ENCODE peak calls at places on chromosomes 3 and 15, in four cellular contexts. Q, U, I and L are unnamed samples.

GRCh38 chr3:183554377-183554776 is 1.1 kb downstream of the KLHL6 start:
- DNase-seq in Q (no peak), U (no peak), I (no peak), L (peak)

GRCh38 chr15:38427380-38427779 is 26.5 kb upstream of the FAM98B start:
- DNase-seq in I (no peak), U (no peak), Q (no peak), L (no peak)

GRCh38 chr15:68200016-68200861 is 4.9 kb downstream of the CALML4 start:
- DNase-seq in I (no peak), U (no peak), Q (peak), L (no peak)

GRCh38 chr3:113242091-113242581 is 30.8 kb downstream of the BOC start:
- DNase-seq in I (no peak), Q (no peak), U (no peak), L (no peak)

GRCh38 chr15:51089699-51090098 is 5.0 kb downstream of the TNFAIP8L3 start:
- DNase-seq in Q (no peak), I (no peak), U (no peak), L (no peak)

GRCh38 chr3:178257491-178257890 is 278.7 kb upstream of the KCNMB2 start:
- DNase-seq in I (no peak), U (no peak), Q (no peak), L (no peak)

GRCh38 chr3:190188197-190188596 is 67.5 kb upstream of the P3H2 start:
- DNase-seq in U (no peak), Q (no peak), I (no peak), L (no peak)

GRCh38 chr15:37136666-37137065 is 36.3 kb upstream of the MEIS2 start:
- DNase-seq in Q (no peak), U (no peak), I (no peak), L (no peak)

GRCh38 chr15:57196865-57197264 is 179.4 kb upstream of the CGNL1 start:
- DNase-seq in U (no peak), Q (no peak), I (no peak), L (no peak)

GRCh38 chr3:94032187-94032586 is 3.8 kb upstream of the STX19 start:
- DNase-seq in I (no peak), Q (no peak), U (no peak), L (no peak)

GRCh38 chr3:177314897-177315296 is 117.6 kb upstream of the TBL1XR1 start:
- DNase-seq in U (no peak), I (no peak), Q (no peak), L (no peak)

GRCh38 chr3:6444888-6445658 is 415.8 kb upstream of the GRM7 start:
- DNase-seq in I (no peak), U (no peak), Q (no peak), L (no peak)

GRCh38 chr3:134652409-134652831 is 1.6 kb upstream of the KY start:
- DNase-seq in I (no peak), Q (no peak), U (no peak), L (no peak)

GRCh38 chr3:42148982-42149432 is 57.9 kb downstream of the TRAK1 start:
- DNase-seq in U (no peak), I (no peak), Q (peak), L (no peak)

GRCh38 chr3:156161172-156161571 is 40.8 kb downstream of the KCNAB1 start:
- DNase-seq in Q (no peak), I (no peak), U (no peak), L (no peak)

GRCh38 chr3:136263251-136263650 is 13.1 kb downstream of the PCCB start:
- DNase-seq in I (no peak), U (no peak), Q (no peak), L (no peak)
- TF ChIP-seq GABPA in I (no peak), U (no peak), Q (no peak), L (no peak)

GRCh38 chr3:27617552-27617951 is 104.6 kb downstream of the EOMES start:
- DNase-seq in U (no peak), I (no peak), Q (no peak), L (no peak)

GRCh38 chr3:27628029-27628750 is 93.9 kb downstream of the EOMES start:
- DNase-seq in Q (no peak), I (no peak), U (no peak), L (no peak)

GRCh38 chr3:27626596-27627118 is 95.5 kb downstream of the EOMES start:
- DNase-seq in I (no peak), U (peak), Q (no peak), L (no peak)

GRCh38 chr3:27625848-27626247 is 96.3 kb downstream of the EOMES start:
- DNase-seq in U (no peak), Q (no peak), I (no peak), L (no peak)

GRCh38 chr3:27623085-27623753 is 98.9 kb downstream of the EOMES start:
- DNase-seq in I (no peak), Q (no peak), U (peak), L (no peak)
- TF ChIP-seq GABPA in I (no peak), Q (no peak), U (no peak), L (no peak)

DNA sequence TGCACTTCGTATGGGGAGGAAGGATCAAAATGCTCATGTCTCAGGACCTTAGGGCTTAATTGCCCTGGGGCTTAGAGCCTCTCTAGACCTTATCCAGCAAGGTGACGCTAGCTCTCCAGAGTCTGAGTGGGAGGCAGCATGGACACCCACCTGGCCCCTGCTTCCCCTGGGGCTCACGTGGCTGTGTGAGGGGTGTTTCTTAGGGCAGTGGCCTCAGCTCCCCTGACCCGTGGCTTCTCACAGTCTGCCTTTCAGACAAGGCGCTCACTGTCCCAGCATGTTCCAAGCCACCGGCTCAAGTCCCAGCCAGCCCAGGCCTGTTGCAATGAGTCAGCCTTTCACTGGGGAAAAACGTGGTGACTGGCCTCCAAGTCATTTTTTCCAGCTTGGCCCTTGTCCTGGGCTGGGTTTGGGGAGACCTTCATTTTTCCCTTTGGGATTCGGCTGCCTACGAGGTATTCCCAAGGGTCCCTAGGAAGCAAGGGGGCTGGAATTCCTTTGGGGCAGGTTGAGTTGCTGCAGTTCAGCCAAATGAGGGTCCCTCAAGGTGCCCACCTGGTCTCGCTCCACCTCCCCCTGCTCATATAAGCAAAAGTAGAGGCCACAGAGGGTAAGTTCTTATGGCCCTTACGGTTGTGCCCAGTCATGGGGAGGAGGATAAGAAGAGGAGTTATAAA is 15.7 kb downstream of the BHLHE40 start:
- DNase-seq in U (peak), I (no peak), Q (no peak), L (no peak)
- TF ChIP-seq GABPA in U (no peak), I (no peak), Q (no peak), L (no peak)

DNA sequence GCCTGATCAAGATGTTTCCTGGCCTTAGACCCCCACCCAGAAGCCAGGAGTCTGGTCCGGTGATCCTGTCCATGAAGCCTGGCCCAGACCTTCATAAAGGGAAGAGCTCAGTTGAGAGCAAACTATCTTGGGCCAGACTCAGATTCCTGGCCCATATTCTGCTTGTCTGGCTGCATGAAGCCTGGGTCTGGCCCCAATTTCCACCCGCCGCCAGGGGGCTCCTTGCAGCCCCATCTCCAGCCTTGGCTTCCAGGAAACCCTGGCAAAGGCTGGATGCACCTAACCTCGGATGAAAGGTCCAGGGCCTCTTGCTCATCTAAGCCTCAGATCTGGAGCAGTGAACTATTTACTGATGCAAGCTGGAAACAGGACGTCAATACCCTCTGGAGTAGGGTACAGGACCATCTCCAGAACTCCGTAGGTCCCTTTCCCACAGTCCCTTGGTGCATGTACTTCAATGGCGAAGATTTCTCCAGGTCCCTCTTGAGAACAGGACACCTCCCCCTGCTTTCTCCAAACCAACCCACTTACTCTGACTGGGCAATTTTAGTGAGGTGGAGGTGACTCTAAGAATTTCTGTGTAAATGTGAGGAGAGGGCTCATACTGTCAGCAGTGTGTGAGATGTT is 5.6 kb downstream of the FOXL2 start:
- DNase-seq in U (peak), I (no peak), Q (peak), L (no peak)
- TF ChIP-seq GABPA in U (no peak), I (no peak), Q (no peak), L (no peak)

GRCh38 chr15:45867281-45867680 is 232.5 kb downstream of the SQOR start:
- DNase-seq in U (no peak), I (no peak), Q (no peak), L (no peak)
- TF ChIP-seq GABPA in U (no peak), I (no peak), Q (no peak), L (no peak)

DNA sequence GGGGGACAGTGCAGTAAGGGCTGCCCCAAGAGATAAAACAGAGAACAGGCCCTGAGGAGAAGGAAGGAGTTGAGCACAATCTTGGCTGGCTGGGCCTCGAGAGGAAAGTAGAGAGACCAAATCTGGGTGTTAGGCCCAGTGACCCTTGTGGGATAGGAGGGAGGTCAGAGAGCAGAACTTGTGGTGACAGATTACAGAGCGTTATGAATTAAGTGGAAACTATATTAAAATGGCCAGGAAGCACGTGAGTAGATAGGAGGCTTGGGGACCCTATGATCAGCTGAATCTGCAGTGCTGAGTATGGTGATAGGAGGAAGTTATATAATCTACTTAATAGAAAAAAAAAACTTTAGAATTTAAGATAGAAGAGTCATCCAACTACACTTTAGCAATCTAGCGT is 30.0 kb downstream of the ST6GAL1 start:
- DNase-seq in U (no peak), Q (no peak), I (no peak), L (no peak)
- TF ChIP-seq GABPA in U (no peak), Q (no peak), I (no peak), L (no peak)

GRCh38 chr3:98766924-98767323 is 3.8 kb downstream of the ST3GAL6 start:
- DNase-seq in U (no peak), I (no peak), Q (no peak), L (no peak)
- TF ChIP-seq GABPA in U (no peak), I (no peak), Q (no peak), L (no peak)